ENCODE peak calls at places on chromosomes 12 and 14, in nine cellular contexts. One of them, this sample, is unnamed.

GRCh38 chr14:38731962-38732361 is 371.1 kb downstream of the SEC23A start:
- DNase-seq in NCI-H774: no peak
- DNase-seq in HEK293T: no peak
- DNase-seq in CD4-positive, alpha-beta T cell: no peak
- DNase-seq in NCI-H1092 treated with DMSO at 0.1 percent for 48 hours: peak
- DNase-seq in fibroblast of the aortic adventitia: no peak
- DNase-seq in kidney glomerular epithelial cell: no peak
- DNase-seq in PC-3: no peak
- DNase-seq in kidney: no peak
- DNase-seq in this sample: no peak

GRCh38 chr14:100471451-100472093 is 115.6 kb downstream of the BEGAIN start:
- DNase-seq in NCI-H774: peak
- DNase-seq in HEK293T: no peak
- DNase-seq in CD4-positive, alpha-beta T cell: no peak
- DNase-seq in NCI-H1092 treated with DMSO at 0.1 percent for 48 hours: peak
- DNase-seq in fibroblast of the aortic adventitia: no peak
- DNase-seq in kidney glomerular epithelial cell: no peak
- DNase-seq in PC-3: peak
- DNase-seq in kidney: no peak
- DNase-seq in this sample: peak

GRCh38 chr14:74940956-74941565 is 14.3 kb downstream of the PGF start:
- DNase-seq in NCI-H774: no peak
- DNase-seq in HEK293T: no peak
- DNase-seq in CD4-positive, alpha-beta T cell: no peak
- DNase-seq in NCI-H1092 treated with DMSO at 0.1 percent for 48 hours: no peak
- DNase-seq in fibroblast of the aortic adventitia: no peak
- DNase-seq in kidney glomerular epithelial cell: no peak
- DNase-seq in PC-3: no peak
- DNase-seq in kidney: peak
- DNase-seq in this sample: no peak

GRCh38 chr14:71498151-71498734 is 434.0 kb upstream of the RGS6 start:
- DNase-seq in NCI-H774: no peak
- DNase-seq in HEK293T: no peak
- DNase-seq in CD4-positive, alpha-beta T cell: no peak
- DNase-seq in NCI-H1092 treated with DMSO at 0.1 percent for 48 hours: no peak
- DNase-seq in fibroblast of the aortic adventitia: peak
- DNase-seq in kidney glomerular epithelial cell: no peak
- DNase-seq in PC-3: no peak
- DNase-seq in kidney: no peak
- DNase-seq in this sample: no peak

GRCh38 chr12:1907652-1908611 is 10.5 kb downstream of the CACNA2D4 start:
- DNase-seq in NCI-H774: peak
- DNase-seq in HEK293T: peak
- DNase-seq in CD4-positive, alpha-beta T cell: peak
- DNase-seq in NCI-H1092 treated with DMSO at 0.1 percent for 48 hours: no peak
- DNase-seq in fibroblast of the aortic adventitia: no peak
- DNase-seq in kidney glomerular epithelial cell: no peak
- DNase-seq in PC-3: peak
- DNase-seq in kidney: peak
- DNase-seq in this sample: peak

GRCh38 chr14:95623195-95623594 is 63.0 kb upstream of the TCL1B start:
- DNase-seq in NCI-H774: no peak
- DNase-seq in HEK293T: no peak
- DNase-seq in CD4-positive, alpha-beta T cell: no peak
- DNase-seq in NCI-H1092 treated with DMSO at 0.1 percent for 48 hours: no peak
- DNase-seq in fibroblast of the aortic adventitia: peak
- DNase-seq in kidney glomerular epithelial cell: no peak
- DNase-seq in PC-3: no peak
- DNase-seq in kidney: no peak
- DNase-seq in this sample: no peak

GRCh38 chr12:3520711-3521110 is 29.7 kb downstream of the PRMT8 start:
- DNase-seq in NCI-H774: peak
- DNase-seq in HEK293T: no peak
- DNase-seq in CD4-positive, alpha-beta T cell: no peak
- DNase-seq in NCI-H1092 treated with DMSO at 0.1 percent for 48 hours: no peak
- DNase-seq in fibroblast of the aortic adventitia: no peak
- DNase-seq in kidney glomerular epithelial cell: no peak
- DNase-seq in PC-3: peak
- DNase-seq in kidney: no peak
- DNase-seq in this sample: no peak

GRCh38 chr12:68440068-68440581 is 108.0 kb upstream of the MDM1 start:
- DNase-seq in NCI-H774: no peak
- DNase-seq in HEK293T: no peak
- DNase-seq in CD4-positive, alpha-beta T cell: no peak
- DNase-seq in NCI-H1092 treated with DMSO at 0.1 percent for 48 hours: no peak
- DNase-seq in fibroblast of the aortic adventitia: no peak
- DNase-seq in kidney glomerular epithelial cell: peak
- DNase-seq in PC-3: peak
- DNase-seq in kidney: no peak
- DNase-seq in this sample: no peak

GRCh38 chr14:101905614-101906013 is 58.8 kb upstream of the DYNC1H1 start:
- DNase-seq in NCI-H774: no peak
- DNase-seq in HEK293T: no peak
- DNase-seq in CD4-positive, alpha-beta T cell: no peak
- DNase-seq in NCI-H1092 treated with DMSO at 0.1 percent for 48 hours: no peak
- DNase-seq in fibroblast of the aortic adventitia: no peak
- DNase-seq in kidney glomerular epithelial cell: no peak
- DNase-seq in PC-3: no peak
- DNase-seq in kidney: no peak
- DNase-seq in this sample: no peak

GRCh38 chr14:78611031-78611430 is 440.9 kb downstream of the NRXN3 start:
- DNase-seq in NCI-H774: no peak
- DNase-seq in HEK293T: no peak
- DNase-seq in CD4-positive, alpha-beta T cell: no peak
- DNase-seq in NCI-H1092 treated with DMSO at 0.1 percent for 48 hours: peak
- DNase-seq in fibroblast of the aortic adventitia: no peak
- DNase-seq in kidney glomerular epithelial cell: no peak
- DNase-seq in PC-3: no peak
- DNase-seq in kidney: no peak
- DNase-seq in this sample: no peak

This sample was measured in pancreas.